ENCODE peak calls at places on chromosome 16, in nine cellular contexts. J, D, B, N, G, Y, Q, O and U are unnamed samples.
A peak's percentile ranks its signal among the peaks of the same experiment; 100 is the strongest.

GRCh38 chr16:11034005-11034404 is 89.6 kb downstream of the CLEC16A start:
- DNase-seq in G (peak; percentile 70), O (no peak), N (peak; percentile 44), J (no peak), Y (no peak), B (no peak), Q (no peak), D (peak; percentile 94), U (no peak)

GRCh38 chr16:57757326-57757786 is 21.8 kb downstream of the KATNB1 start:
- DNase-seq in Y (peak; percentile 97), N (peak; percentile 85), Q (peak; percentile 99), J (peak; percentile 90), B (peak; percentile 86), D (peak; percentile 83), G (peak; percentile 37), O (peak; percentile 86), U (peak; percentile 100)

GRCh38 chr16:47965439-47965838 is 190.4 kb downstream of the ABCC12 start:
- DNase-seq in J (no peak), Q (no peak), Y (no peak), B (no peak), G (no peak), N (no peak), O (peak; percentile 19), D (no peak), U (no peak)

GRCh38 chr16:23905027-23905426 is 69.2 kb downstream of the PRKCB start:
- DNase-seq in J (no peak), Y (no peak), O (peak; percentile 60), G (peak; percentile 16), D (peak; percentile 39), Q (no peak), N (peak; percentile 7), B (no peak), U (no peak)

GRCh38 chr16:64925166-64925565 is 196.7 kb downstream of the CDH11 start:
- DNase-seq in O (no peak), D (peak; percentile 29), J (no peak), N (peak; percentile 14), G (no peak), B (no peak), Q (no peak), Y (no peak), U (no peak)

GRCh38 chr16:67716097-67716496 is 3.0 kb downstream of the GFOD2 start:
- DNase-seq in J (no peak), G (no peak), B (no peak), Q (no peak), O (no peak), N (peak; percentile 33), D (no peak), Y (no peak), U (no peak)

GRCh38 chr16:58515871-58516767 is 802 bp downstream of the SETD6 start:
- DNase-seq in G (no peak), Q (peak; percentile 84), J (no peak), Y (no peak), O (peak; percentile 71), B (no peak), D (peak; percentile 6), N (peak; percentile 70), U (peak; percentile 76)

GRCh38 chr16:2252806-2253148 is 1.4 kb upstream of the ECI1 start:
- DNase-seq in B (no peak), D (no peak), Q (no peak), J (no peak), N (no peak), G (no peak), Y (no peak), O (no peak), U (peak; percentile 61)

GRCh38 chr16:89452925-89453324 is 37.4 kb downstream of the ANKRD11 start:
- DNase-seq in Y (no peak), N (no peak), D (no peak), B (no peak), G (no peak), J (no peak), O (no peak), Q (no peak), U (no peak)

GRCh38 chr16:88368036-88368435 is 14.7 kb upstream of the ZNF469 start:
- DNase-seq in Q (peak; percentile 38), G (no peak), B (no peak), J (no peak), Y (no peak), N (no peak), O (no peak), D (no peak), U (peak; percentile 21)

GRCh38 chr16:81384006-81384405 is 60.6 kb upstream of the CMIP start:
- DNase-seq in Q (no peak), O (no peak), B (no peak), G (no peak), N (no peak), J (no peak), Y (no peak), D (peak; percentile 67), U (no peak)
- H3K27ac ChIP-seq in Q (no peak overlapping the region), O (no peak overlapping the region), B (no peak overlapping the region), G (no peak overlapping the region), N (no peak overlapping the region), J (no peak overlapping the region), Y (no peak overlapping the region), D (no peak overlapping the region), U (no peak overlapping the region)

GRCh38 chr16:68994324-68994723 is 111.1 kb upstream of the HAS3 start:
- DNase-seq in D (no peak), J (no peak), B (no peak), N (no peak), Y (no peak), Q (no peak), O (no peak), G (no peak), U (no peak)

GRCh38 chr16:68991075-68991474 is 114.4 kb upstream of the HAS3 start:
- DNase-seq in B (no peak), G (no peak), D (no peak), J (no peak), Y (no peak), Q (no peak), N (no peak), O (peak; percentile 20), U (no peak)

GRCh38 chr16:68993885-68994284 is 111.6 kb upstream of the HAS3 start:
- DNase-seq in J (no peak), Y (no peak), D (peak; percentile 79), G (peak; percentile 85), O (peak; percentile 67), Q (no peak), N (no peak), B (no peak), U (peak; percentile 82)

GRCh38 chr16:68993421-68993820 is 112.0 kb upstream of the HAS3 start:
- DNase-seq in G (no peak), D (no peak), N (no peak), Q (no peak), B (no peak), O (no peak), J (no peak), Y (no peak), U (no peak)

GRCh38 chr16:68992521-68992920 is 112.9 kb upstream of the HAS3 start:
- DNase-seq in Q (no peak), J (no peak), D (peak; percentile 76), Y (no peak), G (peak; percentile 23), B (no peak), O (peak; percentile 42), N (no peak), U (peak; percentile 44)
- H3K27ac ChIP-seq in Q (no peak overlapping the region), J (no peak overlapping the region), D (no peak overlapping the region), Y (peak overlapping the region; percentile 91), G (peak overlapping the region; percentile 34), B (no peak overlapping the region), O (peak overlapping the region; percentile 76), N (peak overlapping the region; percentile 69), U (peak overlapping the region; percentile 89)

GRCh38 chr16:30741461-30741914 is 6.7 kb upstream of the PHKG2 start:
- DNase-seq in J (peak; percentile 27), Y (no peak), O (peak; percentile 95), Q (peak; percentile 60), B (no peak), G (peak; percentile 70), D (peak; percentile 75), N (peak; percentile 83), U (peak; percentile 97)
- H3K27ac ChIP-seq in J (no peak overlapping the region), Y (peak overlapping the region; percentile 87), O (peak overlapping the region; percentile 88), Q (peak overlapping the region; percentile 63), B (no peak overlapping the region), G (peak overlapping the region; percentile 69), D (peak overlapping the region; percentile 94), N (peak overlapping the region; percentile 90), U (peak overlapping the region; percentile 47)

GRCh38 chr16:22423716-22424115 is 49.3 kb upstream of the CDR2 start:
- DNase-seq in J (no peak), G (no peak), N (no peak), Q (no peak), B (no peak), Y (no peak), O (no peak), D (no peak), U (no peak)
- H3K27ac ChIP-seq in J (no peak overlapping the region), G (no peak overlapping the region), N (no peak overlapping the region), Q (no peak overlapping the region), B (no peak overlapping the region), Y (no peak overlapping the region), O (no peak overlapping the region), D (no peak overlapping the region), U (no peak overlapping the region)